ENCODE peak calls at places on chromosomes 13 and 19, in five cellular contexts. Z, M, F, S and Y are unnamed samples.

GRCh38 chr19:46081928-46082727 is 41.3 kb upstream of the IGFL4 start:
- DNase-seq in Z (no peak), M (peak), F (no peak), S (peak), Y (peak)

GRCh38 chr19:41511628-41512027 is 64.3 kb upstream of the CEACAM21 start:
- DNase-seq in Z (no peak), M (no peak), F (no peak), S (no peak), Y (no peak)

GRCh38 chr19:54478677-54479266 is 5.7 kb upstream of the CDC42EP5 start:
- DNase-seq in Z (no peak), M (peak), F (no peak), S (peak), Y (no peak)

GRCh38 chr19:5338661-5339469 is 1.7 kb downstream of the PTPRS start:
- DNase-seq in Z (no peak), M (peak), F (no peak), S (no peak), Y (no peak)

GRCh38 chr13:39773833-39774232 is 118.4 kb downstream of the COG6 start:
- DNase-seq in Z (no peak), M (no peak), F (no peak), S (no peak), Y (no peak)

GRCh38 chr13:95251641-95252040 is 49.6 kb downstream of the ABCC4 start:
- DNase-seq in Z (no peak), M (no peak), F (no peak), S (no peak), Y (no peak)

GRCh38 chr13:80988752-80989151 is 647.8 kb upstream of the SPRY2 start:
- DNase-seq in Z (no peak), M (no peak), F (no peak), S (no peak), Y (no peak)

GRCh38 chr19:31139871-31140505 is 209.2 kb downstream of the TSHZ3 start:
- DNase-seq in Z (no peak), M (no peak), F (peak), S (no peak), Y (no peak)

GRCh38 chr19:14059093-14059480 is 2.8 kb downstream of the PALM3 start:
- DNase-seq in Z (no peak), M (no peak), F (no peak), S (peak), Y (no peak)

GRCh38 chr19:8305798-8306197 is 2.4 kb downstream of the CD320 start:
- DNase-seq in Z (no peak), M (no peak), F (no peak), S (peak), Y (no peak)